ENCODE peak calls at places on chromosome 21, in eight cellular contexts. T is neural crest cell; V is choroid plexus epithelial cell; F is CD8-positive, alpha-beta T cell; K is stomach; J is HFFc6; S is cardiac muscle cell; X is lower lobe of right lung. L is an unnamed sample.

GRCh38 chr21:41142051-41142795 is 25.7 kb upstream of the BACE2 start:
- DNase-seq in F (no peak), X (no peak), K (no peak), V (peak), S (peak), J (peak), T (no peak), L (peak)

GRCh38 chr21:41821081-41821755 is 54.4 kb upstream of the RIPK4 start:
- DNase-seq in V (no peak), S (no peak), F (no peak), J (no peak), K (no peak), X (no peak), T (no peak), L (no peak)

GRCh38 chr21:42040411-42041180 is 30.4 kb upstream of the ZBTB21 start:
- DNase-seq in J (peak), S (peak), V (peak), T (no peak), F (no peak), K (no peak), X (peak), L (peak)

GRCh38 chr21:28337319-28337718 is 655.4 kb downstream of the LTN1 start:
- DNase-seq in X (no peak), F (no peak), K (no peak), V (peak), T (no peak), S (peak), J (peak), L (no peak)

GRCh38 chr21:28336299-28336698 is 656.4 kb downstream of the LTN1 start:
- DNase-seq in F (no peak), T (no peak), J (peak), S (peak), X (no peak), V (peak), K (peak), L (peak)

GRCh38 chr21:14528815-14529214 is 17.3 kb downstream of the SAMSN1 start:
- DNase-seq in V (no peak), T (no peak), X (no peak), K (no peak), J (no peak), S (no peak), F (no peak), L (no peak)

GRCh38 chr21:40731206-40731605 is 115.8 kb downstream of the DSCAM start:
- DNase-seq in J (no peak), S (no peak), V (no peak), K (no peak), X (no peak), T (no peak), F (no peak), L (no peak)

GRCh38 chr21:24693779-24694178 is 913.5 kb downstream of the MRPL39 start:
- DNase-seq in S (no peak), T (no peak), J (no peak), V (no peak), F (no peak), X (no peak), K (no peak), L (no peak)

GRCh38 chr21:38352536-38353219 is 95.9 kb downstream of the KCNJ15 start:
- DNase-seq in F (no peak), J (peak), V (peak), K (peak), T (peak), S (peak), X (peak), L (no peak)

GRCh38 chr21:35737899-35738341 is 322.4 kb downstream of the SETD4 start:
- DNase-seq in F (no peak), K (no peak), J (no peak), S (peak), X (peak), V (peak), T (no peak), L (peak)

GRCh38 chr21:28298251-28298672 is 694.4 kb downstream of the LTN1 start:
- DNase-seq in S (peak), F (no peak), K (no peak), T (no peak), J (no peak), V (peak), X (no peak), L (no peak)

GRCh38 chr21:39688010-39688409 is 57.0 kb upstream of the IGSF5 start:
- DNase-seq in J (no peak), K (no peak), S (no peak), X (no peak), V (no peak), F (no peak), T (no peak), L (no peak)

GRCh38 chr21:41170442-41170841 is 2.5 kb downstream of the BACE2 start:
- DNase-seq in V (peak), X (no peak), K (peak), S (peak), F (no peak), T (peak), J (peak), L (no peak)

GRCh38 chr21:41681939-41682718 is 84.7 kb downstream of the RIPK4 start:
- DNase-seq in F (no peak), S (no peak), X (no peak), K (no peak), T (no peak), V (no peak), J (no peak), L (no peak)

GRCh38 chr21:26572668-26573381 is at the start of gene CYYR1:
- DNase-seq in V (peak), F (no peak), K (no peak), X (peak), T (peak), J (no peak), S (peak), L (no peak)

GRCh38 chr21:41766051-41766882 is 585 bp downstream of the RIPK4 start:
- DNase-seq in J (no peak), T (no peak), S (peak), V (no peak), X (no peak), K (no peak), F (no peak), L (no peak)

GRCh38 chr21:22076471-22076870 is 1078.3 kb downstream of the NCAM2 start:
- DNase-seq in X (no peak), T (no peak), V (no peak), K (no peak), J (no peak), F (no peak), S (no peak), L (no peak)

GRCh38 chr21:42574234-42575027 is 60.8 kb downstream of the SLC37A1 start:
- DNase-seq in X (peak), K (peak), F (no peak), J (no peak), S (peak), V (peak), T (no peak), L (no peak)

GRCh38 chr21:17796503-17796902 is 22.7 kb downstream of the C21orf91 start:
- DNase-seq in T (no peak), X (no peak), F (no peak), K (no peak), J (no peak), S (no peak), V (no peak), L (no peak)

GRCh38 chr21:39499156-39499555 is 47.4 kb downstream of the SH3BGR start:
- DNase-seq in T (no peak), S (no peak), F (no peak), V (no peak), K (no peak), X (no peak), J (no peak), L (no peak)

GRCh38 chr21:28317177-28317950 is 675.3 kb downstream of the LTN1 start:
- DNase-seq in V (no peak), X (no peak), S (no peak), K (no peak), T (no peak), F (no peak), J (no peak), L (no peak)

GRCh38 chr21:44911384-44912157 is 9.1 kb downstream of the ITGB2 start:
- DNase-seq in T (no peak), V (no peak), F (peak), X (peak), S (no peak), J (no peak), K (peak), L (no peak)
- TF ChIP-seq CTCF in T (no peak), V (peak), F (peak), X (peak), S (peak), J (peak), K (no peak), L (peak)

GRCh38 chr21:46284722-46285121 is 689 bp downstream of the MCM3AP start:
- DNase-seq in F (no peak), X (no peak), J (no peak), K (no peak), V (no peak), S (no peak), T (no peak), L (no peak)

GRCh38 chr21:46287541-46287940 is 1.4 kb downstream of the YBEY start:
- DNase-seq in S (no peak), J (no peak), K (no peak), F (no peak), X (no peak), V (no peak), T (no peak), L (no peak)

GRCh38 chr21:46286668-46286982 is 483 bp downstream of the YBEY start:
- DNase-seq in F (no peak), K (no peak), V (no peak), S (no peak), X (no peak), J (no peak), T (no peak), L (no peak)

GRCh38 chr21:46285206-46285661 is at the start of gene MCM3AP:
- DNase-seq in S (no peak), K (no peak), J (no peak), T (no peak), F (no peak), V (no peak), X (no peak), L (no peak)

GRCh38 chr21:46285761-46286667 is at the start of gene YBEY:
- DNase-seq in S (peak), X (peak), J (peak), K (peak), V (peak), T (peak), F (peak), L (peak)
- TF ChIP-seq CTCF in S (peak), X (peak), J (peak), K (no peak), V (peak), T (peak), F (peak), L (peak)

DNA sequence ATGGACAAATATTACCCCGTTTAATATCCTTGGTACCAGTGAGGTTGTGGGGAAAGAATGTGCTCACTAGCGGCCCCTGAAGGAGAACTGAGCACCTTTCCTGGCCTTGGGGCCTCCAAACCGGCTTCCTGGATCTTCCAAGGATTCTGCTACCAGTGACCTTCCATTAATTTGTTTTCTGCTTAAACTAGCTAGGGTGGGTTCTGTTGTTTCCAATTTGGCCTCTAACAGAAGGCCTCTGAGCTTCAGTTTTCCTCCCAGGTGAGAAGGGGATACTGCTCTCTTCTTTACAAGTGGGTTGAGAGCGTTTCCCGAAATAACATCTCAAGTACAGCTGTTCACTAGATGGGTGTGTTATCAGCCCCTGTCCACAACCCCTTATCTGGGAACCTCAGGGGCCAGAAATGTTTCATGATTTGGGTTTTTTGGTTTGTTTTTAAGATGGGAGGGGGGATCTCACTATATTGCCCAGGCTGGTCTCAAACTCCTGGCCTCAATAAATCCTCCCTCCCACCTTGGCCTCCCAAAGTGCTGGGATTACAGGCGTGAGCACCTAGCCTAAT is 16.9 kb upstream of the IFNGR2 start:
- DNase-seq in J (no peak), V (no peak), F (no peak), X (no peak), K (no peak), T (no peak), S (no peak), L (no peak)
- TF ChIP-seq CTCF in J (peak), V (peak), F (no peak), X (peak), K (no peak), T (peak), S (peak), L (peak)

GRCh38 chr21:16069713-16070112 is 339.9 kb downstream of the USP25 start:
- DNase-seq in T (no peak), S (no peak), V (no peak), K (no peak), F (no peak), X (no peak), J (no peak), L (no peak)

GRCh38 chr21:16071082-16071481 is 341.3 kb downstream of the USP25 start:
- DNase-seq in F (no peak), V (peak), T (no peak), X (no peak), J (peak), S (peak), K (no peak), L (no peak)

GRCh38 chr21:16072176-16072575 is 342.4 kb downstream of the USP25 start:
- DNase-seq in S (no peak), X (no peak), J (no peak), K (no peak), F (no peak), V (no peak), T (no peak), L (no peak)

GRCh38 chr21:16071761-16072160 is 342.0 kb downstream of the USP25 start:
- DNase-seq in V (no peak), K (no peak), X (no peak), F (no peak), S (no peak), T (no peak), J (no peak), L (no peak)

GRCh38 chr21:16070207-16070651 is 340.4 kb downstream of the USP25 start:
- DNase-seq in J (peak), S (no peak), F (no peak), X (no peak), T (no peak), V (no peak), K (no peak), L (no peak)
- TF ChIP-seq CTCF in J (peak), S (no peak), F (no peak), X (no peak), T (no peak), V (peak), K (no peak), L (peak)

GRCh38 chr21:37220981-37221664 is 46.0 kb downstream of the VPS26C start:
- DNase-seq in X (peak), T (peak), F (peak), V (peak), K (peak), S (peak), J (peak), L (peak)

GRCh38 chr21:37224861-37225260 is 42.3 kb downstream of the VPS26C start:
- DNase-seq in K (no peak), S (no peak), J (no peak), T (no peak), X (no peak), V (no peak), F (no peak), L (no peak)

GRCh38 chr21:37223804-37224345 is 43.3 kb downstream of the VPS26C start:
- DNase-seq in T (no peak), J (no peak), X (no peak), F (no peak), V (no peak), K (no peak), S (no peak), L (no peak)

GRCh38 chr21:37219766-37220432 is 47.2 kb downstream of the VPS26C start:
- DNase-seq in F (no peak), J (no peak), K (no peak), T (no peak), X (no peak), V (peak), S (peak), L (no peak)

DNA sequence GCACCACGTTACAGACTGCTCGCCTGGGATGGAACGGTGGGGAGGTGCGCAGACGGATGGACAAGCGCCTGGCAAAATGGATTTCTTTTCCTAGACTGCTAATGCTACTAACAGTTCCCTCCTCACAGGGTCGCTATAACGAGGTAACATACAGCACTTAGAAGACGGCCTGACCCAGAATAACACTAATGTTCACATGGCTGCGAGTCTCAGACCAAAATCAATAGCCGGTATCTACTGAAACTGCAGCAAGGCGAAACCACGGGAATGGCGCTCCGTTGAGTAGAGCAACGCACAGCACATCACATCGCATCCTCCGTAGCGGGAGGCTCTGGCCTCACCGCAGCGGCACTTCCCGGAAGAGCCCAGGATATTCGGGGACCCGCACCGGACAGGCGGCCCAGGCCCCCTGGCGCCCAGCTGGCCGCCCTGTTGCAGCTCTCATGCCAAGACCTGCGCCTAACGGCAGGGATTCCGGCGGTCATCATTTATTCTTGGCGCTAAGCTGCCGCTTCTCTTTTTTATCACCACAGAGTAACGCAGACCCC is 46.6 kb downstream of the VPS26C start:
- DNase-seq in X (no peak), T (no peak), K (no peak), J (peak), V (peak), F (no peak), S (peak), L (no peak)
- TF ChIP-seq CTCF in X (peak), T (no peak), K (no peak), J (peak), V (peak), F (no peak), S (no peak), L (peak)

GRCh38 chr21:32641715-32642698 is 29.8 kb upstream of the CFAP298 start:
- DNase-seq in J (no peak), K (no peak), X (no peak), V (no peak), T (no peak), F (no peak), S (no peak), L (no peak)
- TF ChIP-seq CTCF in J (no peak), K (no peak), X (no peak), V (no peak), T (no peak), F (no peak), S (no peak), L (no peak)

L was measured in BJ.